ENCODE peak calls at places on chromosomes 3 and 15, in eight cellular contexts. U is pancreas; I is brain microvascular endothelial cell; C is fibroblast of lung; F is mammary epithelial cell; A is psoas muscle; M is CD8-positive, alpha-beta memory T cell; W is H9. J is an unnamed sample.

GRCh38 chr3:15800327-15800726 is 2.5 kb upstream of the ANKRD28 start:
- DNase-seq in W (no peak), C (no peak), U (no peak), I (no peak), M (no peak), A (no peak), F (no peak), J (no peak)

GRCh38 chr3:158794936-158795518 is 6.8 kb upstream of the MFSD1 start:
- DNase-seq in M (no peak), U (no peak), F (peak; percentile 44), A (no peak), I (peak; percentile 41), C (peak; percentile 61), W (no peak), J (no peak)

GRCh38 chr3:114154321-114154821 is 24.5 kb downstream of the DRD3 start:
- DNase-seq in F (no peak), W (peak; percentile 86), A (no peak), U (no peak), M (no peak), C (no peak), I (no peak), J (no peak)

GRCh38 chr3:175951047-175951694 is 1092.0 kb downstream of the NAALADL2 start:
- DNase-seq in F (no peak), I (no peak), C (peak; percentile 50), A (no peak), U (no peak), W (no peak), M (no peak), J (no peak)

GRCh38 chr15:43095708-43096347 is 10.0 kb downstream of the UBR1 start:
- DNase-seq in I (no peak), W (no peak), F (peak; percentile 66), A (no peak), C (peak; percentile 70), U (no peak), M (no peak), J (no peak)

GRCh38 chr15:99963976-99964375 is 230.7 kb upstream of the LYSMD4 start:
- DNase-seq in F (no peak), M (no peak), C (no peak), W (no peak), A (no peak), I (no peak), U (peak; percentile 3), J (no peak)

GRCh38 chr3:44284949-44285348 is 43.3 kb downstream of the TOPAZ1 start:
- DNase-seq in C (no peak), A (no peak), I (no peak), M (no peak), W (no peak), F (peak; percentile 2), U (no peak), J (no peak)

GRCh38 chr15:88012233-88012632 is 244.3 kb downstream of the NTRK3 start:
- DNase-seq in C (no peak), F (no peak), W (no peak), U (no peak), I (no peak), A (no peak), M (no peak), J (peak; percentile 75)

GRCh38 chr3:134312873-134313838 is 61.1 kb downstream of the AMOTL2 start:
- DNase-seq in C (peak; percentile 82), U (peak; percentile 83), A (peak; percentile 84), M (no peak), F (no peak), I (no peak), W (peak; percentile 88), J (peak; percentile 77)

GRCh38 chr3:52041118-52041847 is 15.1 kb downstream of the DUSP7 start:
- DNase-seq in W (peak; percentile 55), F (no peak), M (no peak), I (no peak), C (no peak), U (no peak), A (no peak), J (no peak)

GRCh38 chr15:31396881-31397560 is 70.4 kb downstream of the KLF13 start:
- DNase-seq in U (peak; percentile 89), F (peak; percentile 89), M (no peak), I (peak; percentile 47), C (peak; percentile 89), A (peak; percentile 86), W (peak; percentile 98), J (peak; percentile 94)

GRCh38 chr15:73983211-73983727 is 8.8 kb downstream of the STOML1 start:
- DNase-seq in M (no peak), W (no peak), F (peak; percentile 88), I (peak; percentile 58), C (peak; percentile 81), A (peak; percentile 76), U (peak; percentile 71), J (peak; percentile 78)

GRCh38 chr3:53523346-53523745 is 28.9 kb downstream of the CACNA1D start:
- DNase-seq in A (no peak), F (no peak), I (no peak), U (no peak), C (no peak), M (no peak), W (no peak), J (no peak)

GRCh38 chr3:84965141-84965540 is 6.4 kb downstream of the CADM2 start:
- DNase-seq in M (no peak), I (no peak), U (no peak), C (no peak), W (peak; percentile 78), A (no peak), F (no peak), J (no peak)

GRCh38 chr15:81117136-81117535 is 16.9 kb upstream of the CFAP161 start:
- DNase-seq in I (peak; percentile 10), W (no peak), F (peak; percentile 42), A (no peak), C (peak; percentile 59), U (no peak), M (no peak), J (no peak)
- H3K27me3 ChIP-seq in I (peaks cover 7% of the 10 kb centered on the region), W (no peaks in the 10 kb centered on the region), F (no peaks in the 10 kb centered on the region), A (peaks cover 5% of the 10 kb centered on the region), C (peaks cover 2% of the 10 kb centered on the region), U (no peaks in the 10 kb centered on the region), M (peaks cover 4% of the 10 kb centered on the region), J (peaks cover 10% of the 10 kb centered on the region)

DNA sequence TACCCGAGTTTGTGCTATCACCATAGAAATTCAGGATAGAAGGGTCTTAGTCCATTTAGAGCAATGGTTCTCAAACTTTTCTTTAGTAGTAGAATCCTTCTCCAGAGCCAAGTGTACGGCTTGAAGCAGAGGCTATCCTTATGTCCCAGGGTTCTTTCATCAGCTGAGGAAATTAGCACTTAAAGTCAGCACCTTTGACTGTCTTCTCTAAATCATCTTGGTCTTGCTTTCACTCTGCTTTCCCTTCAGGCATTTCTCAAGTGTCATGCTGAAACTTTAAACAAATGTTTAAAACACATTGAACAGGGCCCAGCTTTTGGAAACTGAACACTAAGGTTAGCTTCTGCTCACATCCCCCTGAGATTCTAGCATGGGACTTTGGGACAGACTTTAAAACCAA is 78.2 kb downstream of the TM4SF4 start:
- DNase-seq in I (no peak), W (no peak), A (no peak), F (no peak), C (no peak), U (no peak), M (no peak), J (no peak)
- H3K27ac ChIP-seq in I (no peak overlapping the region), W (no peak overlapping the region), A (no peak overlapping the region), F (peak overlapping the region; percentile 98), C (no peak overlapping the region), U (peak overlapping the region; percentile 82), M (no peak overlapping the region), J (peak overlapping the region; percentile 9)

GRCh38 chr3:27712136-27713065 is 9.7 kb downstream of the EOMES start:
- DNase-seq in A (peak; percentile 70), W (peak; percentile 82), M (peak; percentile 75), I (peak; percentile 78), U (peak; percentile 85), F (peak; percentile 60), C (peak; percentile 81), J (peak; percentile 75)

GRCh38 chr3:27714101-27714526 is 8.0 kb downstream of the EOMES start:
- DNase-seq in I (no peak), W (peak; percentile 41), F (no peak), A (no peak), M (no peak), C (no peak), U (no peak), J (no peak)

GRCh38 chr3:27714692-27715453 is 7.2 kb downstream of the EOMES start:
- DNase-seq in F (no peak), I (no peak), W (peak; percentile 64), C (no peak), A (no peak), U (peak; percentile 59), M (no peak), J (no peak)

GRCh38 chr3:27713435-27713880 is 8.7 kb downstream of the EOMES start:
- DNase-seq in C (no peak), M (no peak), W (peak; percentile 45), F (no peak), I (no peak), U (no peak), A (no peak), J (no peak)

DNA sequence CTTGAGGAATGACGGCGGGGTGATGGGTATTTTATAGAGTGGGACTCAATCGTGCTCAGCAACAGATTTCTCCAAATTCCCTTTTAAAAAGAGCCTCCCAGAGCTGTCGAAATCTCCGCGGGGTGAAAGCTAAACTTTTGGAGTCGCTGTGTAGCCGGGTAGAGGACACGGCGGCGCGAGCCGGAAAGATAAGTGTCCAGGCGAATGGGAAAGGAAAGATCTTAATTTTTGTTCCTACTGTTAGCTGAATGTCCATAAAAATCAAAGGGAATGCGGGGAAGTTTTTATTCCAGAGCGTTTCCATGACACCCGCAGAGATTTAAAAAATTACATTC is 9.1 kb downstream of the EOMES start:
- DNase-seq in A (no peak), U (no peak), F (no peak), M (no peak), C (no peak), W (no peak), I (no peak), J (no peak)
- H3K27me3 ChIP-seq in A (no peaks in the 10 kb centered on the region), U (peaks cover 15% of the 10 kb centered on the region), F (no peaks in the 10 kb centered on the region), M (no peaks in the 10 kb centered on the region), C (peaks cover 16% of the 10 kb centered on the region), W (peaks cover 59% of the 10 kb centered on the region), I (peaks cover 62% of the 10 kb centered on the region), J (peaks cover 51% of the 10 kb centered on the region)

GRCh38 chr3:185151959-185152432 is 864 bp downstream of the C3orf70 start:
- DNase-seq in U (no peak), F (no peak), I (no peak), W (no peak), C (peak; percentile 28), A (no peak), M (no peak), J (peak; percentile 86)
- H3K27ac ChIP-seq in U (no peak overlapping the region), F (no peak overlapping the region), I (no peak overlapping the region), W (no peak overlapping the region), C (peak overlapping the region; percentile 46), A (peak overlapping the region; percentile 42), M (no peak overlapping the region), J (peak overlapping the region; percentile 82)

GRCh38 chr3:147408180-147409105 is 722 bp upstream of the ZIC1 start:
- DNase-seq in M (no peak), A (no peak), U (no peak), W (peak; percentile 61), C (no peak), I (no peak), F (no peak), J (no peak)
- H3K27me3 ChIP-seq in M (peaks cover 46% of the 10 kb centered on the region), A (no peaks in the 10 kb centered on the region), U (peaks cover 81% of the 10 kb centered on the region), W (peaks cover 88% of the 10 kb centered on the region), C (peaks cover 93% of the 10 kb centered on the region), I (no peaks in the 10 kb centered on the region), F (peaks cover 82% of the 10 kb centered on the region), J (peaks cover 20% of the 10 kb centered on the region)